ENCODE peak calls at places on chromosomes 6 and 20, in five cellular contexts. One of them, this sample, is unnamed.

GRCh38 chr6:27893836-27894807 is 18.1 kb downstream of the OR2B2 start:
- DNase-seq in suprapubic skin: peak; percentile 93
- DNase-seq in H1: no peak
- DNase-seq in breast epithelium: peak; percentile 71
- DNase-seq in HCT116: peak; percentile 91
- DNase-seq in this sample: peak; percentile 94

GRCh38 chr20:61513124-61514017 is 261.3 kb downstream of the CDH4 start:
- DNase-seq in suprapubic skin: no peak
- DNase-seq in breast epithelium: no peak
- DNase-seq in HCT116: no peak
- DNase-seq in H1: no peak
- DNase-seq in this sample: no peak

GRCh38 chr6:148572676-148573335 is 174.0 kb upstream of the UST start:
- DNase-seq in HCT116: no peak
- DNase-seq in suprapubic skin: no peak
- DNase-seq in breast epithelium: no peak
- DNase-seq in H1: no peak
- DNase-seq in this sample: no peak

GRCh38 chr6:63022631-63023030 is 188.6 kb upstream of the FKBP1C start:
- DNase-seq in H1: no peak
- DNase-seq in breast epithelium: no peak
- DNase-seq in suprapubic skin: no peak
- DNase-seq in HCT116: no peak
- DNase-seq in this sample: no peak

GRCh38 chr20:12201289-12201991 is 283.7 kb downstream of the BTBD3 start:
- DNase-seq in HCT116: no peak
- DNase-seq in H1: no peak
- DNase-seq in suprapubic skin: peak; percentile 40
- DNase-seq in breast epithelium: no peak
- DNase-seq in this sample: no peak

GRCh38 chr20:14948416-14948815 is 611.0 kb upstream of the FLRT3 start:
- DNase-seq in breast epithelium: no peak
- DNase-seq in HCT116: no peak
- DNase-seq in suprapubic skin: no peak
- DNase-seq in H1: no peak
- DNase-seq in this sample: no peak

GRCh38 chr6:36326351-36326995 is 10.2 kb downstream of the BNIP5 start:
- DNase-seq in HCT116: no peak
- DNase-seq in breast epithelium: no peak
- DNase-seq in H1: no peak
- DNase-seq in suprapubic skin: no peak
- DNase-seq in this sample: no peak

GRCh38 chr6:139977887-139978332 is 603.5 kb upstream of the CITED2 start:
- DNase-seq in HCT116: no peak
- DNase-seq in breast epithelium: peak; percentile 60
- DNase-seq in H1: no peak
- DNase-seq in suprapubic skin: peak; percentile 76
- DNase-seq in this sample: no peak

GRCh38 chr20:13353261-13353945 is 132.3 kb downstream of the ISM1 start:
- DNase-seq in HCT116: no peak
- DNase-seq in breast epithelium: no peak
- DNase-seq in suprapubic skin: no peak
- DNase-seq in H1: no peak
- DNase-seq in this sample: no peak

GRCh38 chr20:19338380-19338779 is 125.9 kb downstream of the SLC24A3 start:
- DNase-seq in breast epithelium: no peak
- DNase-seq in H1: no peak
- DNase-seq in HCT116: no peak
- DNase-seq in suprapubic skin: no peak
- DNase-seq in this sample: no peak

GRCh38 chr6:35085359-35086281 is 55.5 kb downstream of the TCP11 start:
- DNase-seq in HCT116: no peak
- DNase-seq in suprapubic skin: no peak
- DNase-seq in breast epithelium: no peak
- DNase-seq in H1: no peak
- DNase-seq in this sample: peak; percentile 58

GRCh38 chr6:73388800-73389512 is 5.7 kb upstream of the DDX43 start:
- DNase-seq in suprapubic skin: no peak
- DNase-seq in HCT116: peak; percentile 70
- DNase-seq in H1: peak; percentile 82
- DNase-seq in breast epithelium: no peak
- DNase-seq in this sample: peak; percentile 67

GRCh38 chr6:168155193-168155592 is 76.2 kb upstream of the FRMD1 start:
- DNase-seq in breast epithelium: no peak
- DNase-seq in suprapubic skin: no peak
- DNase-seq in H1: no peak
- DNase-seq in HCT116: no peak
- DNase-seq in this sample: peak; percentile 46

GRCh38 chr6:79385333-79385732 is 150.9 kb upstream of the HMGN3 start:
- DNase-seq in H1: no peak
- DNase-seq in breast epithelium: no peak
- DNase-seq in suprapubic skin: no peak
- DNase-seq in HCT116: no peak
- DNase-seq in this sample: no peak

GRCh38 chr6:15662246-15663056 is at the start of gene DTNBP1:
- DNase-seq in breast epithelium: peak; percentile 62
- DNase-seq in HCT116: no peak
- DNase-seq in H1: peak; percentile 88
- DNase-seq in suprapubic skin: peak; percentile 86
- DNase-seq in this sample: peak; percentile 87

GRCh38 chr6:128807577-128807976 is 75.4 kb upstream of the LAMA2 start:
- DNase-seq in H1: no peak
- DNase-seq in suprapubic skin: no peak
- DNase-seq in breast epithelium: no peak
- DNase-seq in HCT116: peak; percentile 34
- DNase-seq in this sample: no peak

GRCh38 chr6:109187399-109188114 is 92.2 kb downstream of the CEP57L1 start:
- DNase-seq in suprapubic skin: no peak
- DNase-seq in breast epithelium: peak; percentile 31
- DNase-seq in HCT116: peak; percentile 56
- DNase-seq in H1: peak; percentile 78
- DNase-seq in this sample: peak; percentile 66

GRCh38 chr20:329325-329695 is 4.0 kb downstream of the SOX12 start:
- DNase-seq in breast epithelium: no peak
- DNase-seq in suprapubic skin: no peak
- DNase-seq in H1: no peak
- DNase-seq in HCT116: no peak
- DNase-seq in this sample: no peak

GRCh38 chr6:142796571-142796970 is 148.4 kb downstream of the HIVEP2 start:
- DNase-seq in breast epithelium: no peak
- DNase-seq in HCT116: no peak
- DNase-seq in H1: no peak
- DNase-seq in suprapubic skin: no peak
- DNase-seq in this sample: no peak

GRCh38 chr6:139756381-139756780 is 381.9 kb upstream of the CITED2 start:
- DNase-seq in suprapubic skin: no peak
- DNase-seq in breast epithelium: no peak
- DNase-seq in HCT116: no peak
- DNase-seq in H1: no peak
- DNase-seq in this sample: no peak

GRCh38 chr6:5158191-5158590 is 73.0 kb downstream of the PPP1R3G start:
- DNase-seq in HCT116: no peak
- DNase-seq in H1: no peak
- DNase-seq in breast epithelium: no peak
- DNase-seq in suprapubic skin: no peak
- DNase-seq in this sample: no peak

GRCh38 chr6:108127826-108128225 is 38.0 kb upstream of the NR2E1 start:
- DNase-seq in suprapubic skin: no peak
- DNase-seq in HCT116: no peak
- DNase-seq in breast epithelium: peak; percentile 50
- DNase-seq in H1: no peak
- DNase-seq in this sample: no peak

GRCh38 chr6:139028242-139028657 is 295 bp upstream of the ABRACL start:
- DNase-seq in HCT116: no peak
- DNase-seq in breast epithelium: no peak
- DNase-seq in suprapubic skin: no peak
- DNase-seq in H1: no peak
- DNase-seq in this sample: no peak

GRCh38 chr6:131950767-131951575 is at the start of gene CCN2:
- DNase-seq in H1: peak; percentile 96
- DNase-seq in HCT116: peak; percentile 48
- DNase-seq in breast epithelium: peak; percentile 90
- DNase-seq in suprapubic skin: peak; percentile 93
- DNase-seq in this sample: peak; percentile 95

DNA sequence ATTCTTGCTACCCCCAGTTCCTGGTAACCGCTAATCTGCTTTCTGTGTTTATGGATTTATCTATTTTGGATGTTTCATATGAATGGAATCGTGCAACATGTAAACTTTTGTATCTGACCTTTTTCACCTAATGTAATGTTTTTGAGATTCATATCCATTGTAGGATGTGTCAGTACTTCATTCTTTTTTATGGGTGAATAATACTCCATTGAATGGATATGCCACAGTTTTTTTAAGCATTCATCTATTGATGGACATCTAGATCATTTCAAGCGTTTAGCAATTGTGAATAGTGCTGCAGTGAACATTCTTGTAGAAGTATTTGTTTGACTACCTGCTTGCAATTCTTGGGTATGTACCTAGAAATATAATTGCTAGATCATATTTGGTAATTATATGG is 13.0 kb downstream of the KDM1B start:
- DNase-seq in suprapubic skin: no peak
- DNase-seq in H1: no peak
- DNase-seq in HCT116: no peak
- DNase-seq in breast epithelium: no peak
- DNase-seq in this sample: no peak
- H3K27ac ChIP-seq in suprapubic skin: no peak overlapping the region
- H3K27ac ChIP-seq in H1: no peak overlapping the region
- H3K27ac ChIP-seq in HCT116: no peak overlapping the region
- H3K27ac ChIP-seq in breast epithelium: no peak overlapping the region
- H3K27ac ChIP-seq in this sample: no peak overlapping the region

GRCh38 chr6:33418690-33419291 is 884 bp upstream of the CUTA start:
- DNase-seq in H1: peak; percentile 55
- DNase-seq in HCT116: no peak
- DNase-seq in breast epithelium: no peak
- DNase-seq in suprapubic skin: peak; percentile 64
- DNase-seq in this sample: no peak

GRCh38 chr6:33420493-33421343 is 853 bp downstream of the SYNGAP1 start:
- DNase-seq in HCT116: no peak
- DNase-seq in breast epithelium: no peak
- DNase-seq in H1: no peak
- DNase-seq in suprapubic skin: peak; percentile 56
- DNase-seq in this sample: no peak

GRCh38 chr6:33417903-33418689 is at the start of gene CUTA:
- DNase-seq in suprapubic skin: peak; percentile 100
- DNase-seq in breast epithelium: peak; percentile 100
- DNase-seq in H1: peak; percentile 92
- DNase-seq in HCT116: peak; percentile 99
- DNase-seq in this sample: peak; percentile 100

GRCh38 chr6:33421344-33421643 is 1.4 kb downstream of the SYNGAP1 start:
- DNase-seq in H1: no peak
- DNase-seq in breast epithelium: no peak
- DNase-seq in HCT116: no peak
- DNase-seq in suprapubic skin: no peak
- DNase-seq in this sample: no peak

GRCh38 chr6:33419580-33420492 is at the start of gene SYNGAP1:
- DNase-seq in HCT116: no peak
- DNase-seq in suprapubic skin: peak; percentile 78
- DNase-seq in breast epithelium: no peak
- DNase-seq in H1: peak; percentile 76
- DNase-seq in this sample: peak; percentile 93
- TF ChIP-seq POLR2A in HCT116: no peak
- TF ChIP-seq POLR2A in suprapubic skin: no peak
- TF ChIP-seq POLR2A in breast epithelium: no peak
- TF ChIP-seq POLR2A in H1: no peak
- TF ChIP-seq POLR2A in this sample: no peak

GRCh38 chr6:3648724-3649123 is 102.8 kb downstream of the PXDC1 start:
- DNase-seq in H1: no peak
- DNase-seq in suprapubic skin: no peak
- DNase-seq in breast epithelium: no peak
- DNase-seq in HCT116: no peak
- DNase-seq in this sample: no peak
- TF ChIP-seq POLR2AphosphoS5 in H1: no peak
- TF ChIP-seq POLR2AphosphoS5 in suprapubic skin: no peak
- TF ChIP-seq POLR2AphosphoS5 in breast epithelium: no peak
- TF ChIP-seq POLR2AphosphoS5 in HCT116: no peak
- TF ChIP-seq POLR2AphosphoS5 in this sample: no peak

DNA sequence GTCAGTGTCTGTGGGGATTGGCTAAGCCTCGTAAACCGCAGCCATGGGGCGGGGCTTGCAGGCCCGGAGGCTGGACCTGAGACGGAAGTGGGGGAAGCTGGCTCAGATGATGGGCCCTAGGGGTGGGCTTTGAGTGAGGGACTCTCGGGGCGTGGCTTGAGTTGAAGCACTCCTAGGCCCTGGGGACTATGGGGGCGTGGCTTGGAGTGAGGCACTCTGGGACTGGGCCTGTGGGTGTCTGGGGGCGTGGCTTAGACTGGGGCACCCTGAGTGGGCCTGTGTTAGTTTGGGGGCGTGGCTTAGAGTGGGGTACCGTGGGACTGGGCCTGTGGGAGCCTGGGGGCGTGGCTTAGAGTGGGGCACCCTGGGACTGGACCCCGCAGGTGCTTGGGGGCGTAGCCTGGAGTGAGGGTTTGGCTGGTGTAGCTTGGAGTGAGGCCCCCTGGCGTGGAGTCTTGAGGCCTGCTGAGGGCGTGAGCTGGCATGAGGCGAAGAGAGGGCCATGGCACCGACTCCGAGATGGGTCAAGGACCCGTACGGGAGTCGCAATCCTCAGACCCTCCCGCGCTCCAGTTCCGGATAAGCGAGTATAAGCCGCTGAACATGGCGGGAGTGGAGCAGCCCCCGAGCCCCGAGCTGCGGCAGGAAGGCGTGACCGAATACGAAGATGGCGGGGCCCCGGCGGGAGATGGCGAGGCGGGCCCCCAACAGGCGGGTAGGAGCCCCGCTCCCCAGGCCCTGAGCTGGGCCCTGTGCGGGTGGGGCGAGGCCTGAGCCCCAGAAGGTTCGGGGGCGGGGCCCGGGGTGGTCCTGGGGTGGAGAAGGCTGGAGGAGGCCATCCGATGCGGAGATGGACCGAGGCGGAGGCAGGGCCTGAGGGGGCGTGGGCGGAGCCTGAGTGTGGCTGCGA is 6.8 kb downstream of the L3MBTL1 start:
- DNase-seq in H1: peak; percentile 93
- DNase-seq in breast epithelium: peak; percentile 98
- DNase-seq in HCT116: peak; percentile 96
- DNase-seq in suprapubic skin: peak; percentile 97
- DNase-seq in this sample: peak; percentile 99
- H3K27ac ChIP-seq in H1: peak overlapping the region; percentile 46
- H3K27ac ChIP-seq in breast epithelium: peak overlapping the region; percentile 76
- H3K27ac ChIP-seq in HCT116: peak overlapping the region; percentile 69
- H3K27ac ChIP-seq in suprapubic skin: peak overlapping the region; percentile 23
- H3K27ac ChIP-seq in this sample: peak overlapping the region; percentile 78

DNA sequence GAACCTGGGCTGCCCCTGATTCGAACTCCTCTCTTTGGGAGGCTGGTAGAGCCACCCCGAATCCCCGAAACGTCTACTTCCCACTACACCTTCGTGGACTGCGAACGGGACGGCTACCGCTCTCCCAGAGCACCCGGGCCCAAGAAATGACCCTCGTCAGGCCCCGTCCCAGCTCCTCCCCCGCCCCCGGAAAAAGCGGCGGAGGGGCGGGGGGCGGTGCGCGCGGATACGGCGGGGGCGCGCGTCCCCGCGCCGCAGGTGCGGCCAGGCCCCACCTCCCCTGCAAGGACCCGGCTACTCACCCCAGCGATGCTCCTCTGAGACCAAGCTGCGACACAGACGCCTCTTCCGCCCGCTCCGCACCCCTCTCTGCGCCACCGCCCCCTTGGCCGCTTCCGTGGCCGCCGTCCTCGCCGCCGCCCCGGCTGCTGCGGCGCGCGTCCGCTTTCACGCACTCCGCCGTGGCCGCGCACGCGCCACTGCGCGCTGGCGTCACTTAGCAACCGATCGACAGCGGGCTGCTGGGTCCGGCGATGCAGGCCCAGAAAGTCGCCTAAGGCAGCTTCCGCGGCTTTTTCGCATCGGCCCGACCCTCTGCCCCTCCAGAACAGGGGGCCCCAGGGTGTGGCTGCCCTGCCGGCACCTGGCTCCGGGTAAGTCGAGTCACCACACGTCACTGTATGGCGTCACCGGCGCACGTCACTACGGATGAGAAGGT is at the start of gene BTBD9:
- DNase-seq in H1: peak; percentile 90
- DNase-seq in breast epithelium: peak; percentile 72
- DNase-seq in HCT116: peak; percentile 69
- DNase-seq in suprapubic skin: peak; percentile 90
- DNase-seq in this sample: peak; percentile 90
- TF ChIP-seq POLR2A in H1: peak; percentile 35
- TF ChIP-seq POLR2A in breast epithelium: no peak
- TF ChIP-seq POLR2A in HCT116: peak; percentile 30
- TF ChIP-seq POLR2A in suprapubic skin: no peak
- TF ChIP-seq POLR2A in this sample: peak; percentile 10

This sample was measured in sigmoid colon.